ENCODE peak calls at places on chromosomes 2 and 18, in six cellular contexts. Z, T, S, C, Q and B are unnamed samples.

GRCh38 chr2:129604560-129604959 is 374.9 kb upstream of the RAB6C start:
- DNase-seq in Z (no peak), T (no peak), S (no peak), C (no peak), Q (peak; percentile 12), B (no peak)

GRCh38 chr2:172864182-172864581 is 128.5 kb downstream of the RAPGEF4 start:
- DNase-seq in Z (peak; percentile 64), T (peak; percentile 52), S (no peak), C (no peak), Q (peak; percentile 35), B (peak; percentile 11)

GRCh38 chr18:23540867-23541266 is 37.6 kb downstream of the RMC1 start:
- DNase-seq in Z (no peak), T (no peak), S (no peak), C (no peak), Q (peak; percentile 67), B (peak; percentile 62)

GRCh38 chr2:221502270-221502973 is 69.7 kb downstream of the EPHA4 start:
- DNase-seq in Z (no peak), T (peak; percentile 8), S (peak; percentile 75), C (no peak), Q (no peak), B (no peak)

GRCh38 chr2:234679766-234680687 is 183.1 kb upstream of the ARL4C start:
- DNase-seq in Z (peak; percentile 90), T (no peak), S (peak; percentile 95), C (peak; percentile 42), Q (no peak), B (no peak)

GRCh38 chr2:229090231-229090630 is 180.9 kb downstream of the PID1 start:
- DNase-seq in Z (peak; percentile 63), T (no peak), S (no peak), C (no peak), Q (no peak), B (no peak)

GRCh38 chr2:122955761-122956160 is 1069.3 kb upstream of the CNTNAP5 start:
- DNase-seq in Z (no peak), T (no peak), S (no peak), C (no peak), Q (no peak), B (no peak)

GRCh38 chr2:64380853-64381527 is 73.0 kb upstream of the LGALSL start:
- DNase-seq in Z (no peak), T (no peak), S (no peak), C (no peak), Q (no peak), B (no peak)

GRCh38 chr2:88765154-88765948 is 73.9 kb downstream of the RPIA start:
- DNase-seq in Z (peak; percentile 18), T (peak; percentile 57), S (peak; percentile 48), C (no peak), Q (peak; percentile 31), B (peak; percentile 97)

GRCh38 chr2:96930351-96931015 is 55.9 kb downstream of the FAM178B start:
- DNase-seq in Z (no peak), T (no peak), S (no peak), C (no peak), Q (no peak), B (no peak)

GRCh38 chr2:464562-465309 is 176.8 kb upstream of the ALKAL2 start:
- DNase-seq in Z (no peak), T (no peak), S (no peak), C (no peak), Q (no peak), B (no peak)

GRCh38 chr2:172484253-172484652 is 56.9 kb downstream of the ITGA6 start:
- DNase-seq in Z (no peak), T (no peak), S (no peak), C (no peak), Q (no peak), B (peak; percentile 75)